ENCODE peak calls at places on chromosomes 7 and 10, in four cellular contexts. One of them, this sample, is unnamed.

GRCh38 chr10:60825520-60825919 is 47.2 kb downstream of the CDK1 start:
- DNase-seq in body of pancreas: no peak
- DNase-seq in RWPE2: no peak
- DNase-seq in tibial artery: no peak
- DNase-seq in this sample: no peak

GRCh38 chr10:112883853-112884502 is 66.1 kb upstream of the TCF7L2 start:
- DNase-seq in body of pancreas: no peak
- DNase-seq in RWPE2: no peak
- DNase-seq in tibial artery: no peak
- DNase-seq in this sample: no peak

GRCh38 chr7:128112018-128112780 is 81.0 kb upstream of the LRRC4 start:
- DNase-seq in body of pancreas: no peak
- DNase-seq in RWPE2: no peak
- DNase-seq in tibial artery: no peak
- DNase-seq in this sample: no peak

GRCh38 chr10:24503627-24504320 is 219.9 kb downstream of the ARHGAP21 start:
- DNase-seq in body of pancreas: peak
- DNase-seq in RWPE2: no peak
- DNase-seq in tibial artery: no peak
- DNase-seq in this sample: peak

GRCh38 chr10:118106426-118106825 is 59.7 kb upstream of the RAB11FIP2 start:
- DNase-seq in body of pancreas: no peak
- DNase-seq in RWPE2: no peak
- DNase-seq in tibial artery: no peak
- DNase-seq in this sample: peak

GRCh38 chr10:21525367-21526183 is at the start of gene SKIDA1:
- DNase-seq in body of pancreas: peak
- DNase-seq in RWPE2: peak
- DNase-seq in tibial artery: peak
- DNase-seq in this sample: peak

GRCh38 chr7:135672560-135673359 is 10.4 kb downstream of the STMP1 start:
- DNase-seq in body of pancreas: no peak
- DNase-seq in RWPE2: no peak
- DNase-seq in tibial artery: no peak
- DNase-seq in this sample: peak

GRCh38 chr7:19982841-19983835 is 209.7 kb upstream of the TMEM196 start:
- DNase-seq in body of pancreas: peak
- DNase-seq in RWPE2: no peak
- DNase-seq in tibial artery: peak
- DNase-seq in this sample: peak

GRCh38 chr10:86367339-86367951 is 850 bp upstream of the GRID1 start:
- DNase-seq in body of pancreas: peak
- DNase-seq in RWPE2: peak
- DNase-seq in tibial artery: peak
- DNase-seq in this sample: no peak
- H3K4me3 ChIP-seq in body of pancreas: no peak
- H3K4me3 ChIP-seq in RWPE2: peak
- H3K4me3 ChIP-seq in tibial artery: peak
- H3K4me3 ChIP-seq in this sample: no peak

GRCh38 chr10:26505491-26505890 is 67.3 kb downstream of the APBB1IP start:
- DNase-seq in body of pancreas: no peak
- DNase-seq in RWPE2: no peak
- DNase-seq in tibial artery: no peak
- DNase-seq in this sample: no peak

GRCh38 chr10:26508016-26508415 is 69.9 kb downstream of the APBB1IP start:
- DNase-seq in body of pancreas: no peak
- DNase-seq in RWPE2: no peak
- DNase-seq in tibial artery: no peak
- DNase-seq in this sample: no peak

GRCh38 chr10:26502988-26503387 is 64.8 kb downstream of the APBB1IP start:
- DNase-seq in body of pancreas: no peak
- DNase-seq in RWPE2: no peak
- DNase-seq in tibial artery: no peak
- DNase-seq in this sample: no peak

GRCh38 chr10:26507441-26507840 is 69.3 kb downstream of the APBB1IP start:
- DNase-seq in body of pancreas: no peak
- DNase-seq in RWPE2: no peak
- DNase-seq in tibial artery: no peak
- DNase-seq in this sample: no peak

GRCh38 chr10:26503911-26504310 is 65.8 kb downstream of the APBB1IP start:
- DNase-seq in body of pancreas: no peak
- DNase-seq in RWPE2: no peak
- DNase-seq in tibial artery: no peak
- DNase-seq in this sample: no peak
- TF ChIP-seq CTCF in body of pancreas: no peak
- TF ChIP-seq CTCF in RWPE2: no peak
- TF ChIP-seq CTCF in tibial artery: no peak
- TF ChIP-seq CTCF in this sample: no peak

DNA sequence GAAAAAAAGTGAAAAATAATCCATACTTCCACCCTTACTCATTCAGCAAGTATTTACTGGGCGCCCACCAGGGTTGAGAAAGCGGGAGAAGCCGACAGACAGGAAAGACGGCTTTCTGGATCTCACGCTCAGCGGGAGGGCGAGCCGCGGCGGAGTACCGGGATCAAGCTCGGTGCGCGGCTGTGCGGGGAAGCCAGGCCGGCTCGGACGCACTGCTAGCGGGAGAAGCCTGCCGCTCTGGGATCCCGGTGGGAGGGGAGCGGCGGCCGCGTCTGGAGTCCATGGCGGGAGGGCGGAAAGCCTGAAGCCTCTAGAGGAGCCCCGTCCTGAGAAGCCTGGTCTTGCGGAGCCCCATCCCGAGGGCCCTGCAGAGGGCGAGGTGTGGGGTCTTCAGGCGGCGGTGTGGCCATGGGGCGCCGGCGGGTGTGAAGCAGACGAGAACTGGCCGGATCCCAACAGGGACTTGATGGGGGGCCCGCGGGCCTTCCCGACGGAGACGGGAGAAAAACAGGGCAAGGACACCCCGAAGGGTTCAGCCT is 82.9 kb downstream of the VIPR2 start:
- DNase-seq in body of pancreas: no peak
- DNase-seq in RWPE2: no peak
- DNase-seq in tibial artery: no peak
- DNase-seq in this sample: no peak
- H3K4me3 ChIP-seq in body of pancreas: no peak
- H3K4me3 ChIP-seq in RWPE2: no peak
- H3K4me3 ChIP-seq in tibial artery: peak
- H3K4me3 ChIP-seq in this sample: no peak

DNA sequence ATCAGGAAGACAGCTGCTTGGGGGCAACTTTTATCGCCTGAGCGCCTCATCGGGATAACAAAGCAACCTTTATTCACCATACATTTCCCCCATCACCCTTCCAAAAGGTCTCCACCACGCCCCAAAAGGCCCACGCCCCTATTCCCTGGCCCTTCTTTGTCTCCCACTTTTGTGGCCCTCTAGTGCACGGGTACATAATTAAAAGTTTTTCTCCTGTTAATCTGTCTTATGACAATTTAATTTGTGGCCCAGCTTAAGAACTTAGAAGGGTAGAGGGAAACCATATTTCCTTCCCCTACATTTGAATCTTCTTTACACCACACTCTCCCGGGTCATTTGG is 643 bp downstream of the RP9 start:
- DNase-seq in body of pancreas: no peak
- DNase-seq in RWPE2: no peak
- DNase-seq in tibial artery: no peak
- DNase-seq in this sample: no peak
- TF ChIP-seq CTCF in body of pancreas: no peak
- TF ChIP-seq CTCF in RWPE2: no peak
- TF ChIP-seq CTCF in tibial artery: no peak
- TF ChIP-seq CTCF in this sample: peak

GRCh38 chr7:66970310-66970709 is 25.1 kb downstream of the SBDS start:
- DNase-seq in body of pancreas: no peak
- DNase-seq in RWPE2: no peak
- DNase-seq in tibial artery: no peak
- DNase-seq in this sample: no peak
- H3K4me3 ChIP-seq in body of pancreas: no peak
- H3K4me3 ChIP-seq in RWPE2: no peak
- H3K4me3 ChIP-seq in tibial artery: no peak
- H3K4me3 ChIP-seq in this sample: no peak

DNA sequence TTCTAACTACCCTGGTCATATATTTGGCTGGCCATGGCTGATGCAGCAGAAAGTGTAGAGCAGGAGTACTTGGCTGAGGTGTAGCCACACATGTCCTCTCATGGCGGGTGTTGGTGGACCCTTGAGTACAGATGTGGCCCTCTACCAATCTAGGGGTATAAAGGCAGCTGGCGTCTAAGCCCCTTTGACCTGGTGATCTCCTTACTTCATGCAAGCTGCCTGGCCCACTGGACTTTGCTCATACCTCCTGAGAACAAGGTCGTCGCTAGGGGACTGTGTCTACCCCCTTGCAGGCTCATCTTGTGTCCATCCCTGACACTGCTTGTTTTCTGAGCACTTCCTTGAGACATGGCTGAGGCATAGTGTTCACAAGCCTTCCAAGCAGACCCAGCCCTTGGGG is 287.8 kb downstream of the RPS24 start:
- DNase-seq in body of pancreas: no peak
- DNase-seq in RWPE2: no peak
- DNase-seq in tibial artery: no peak
- DNase-seq in this sample: no peak
- TF ChIP-seq CTCF in body of pancreas: no peak
- TF ChIP-seq CTCF in RWPE2: no peak
- TF ChIP-seq CTCF in tibial artery: no peak
- TF ChIP-seq CTCF in this sample: no peak

This sample was measured in astrocyte of the spinal cord.